ENCODE peak calls at places on chromosome 10, in nine cellular contexts. W is ascending aorta; X is suprapubic skin; Q is naive thymus-derived CD4-positive, alpha-beta T cell; K is spleen; T is heart left ventricle; A is aorta; V is endodermal cell; J is RWPE2. H is an unnamed sample.
A peak's percentile ranks its signal among the peaks of the same experiment; 100 is the strongest.

GRCh38 chr10:29590598-29591415 is 44.0 kb downstream of the SVIL start:
- DNase-seq in J (no peak), W (no peak), K (no peak), V (no peak), X (no peak), Q (peak; percentile 16), T (no peak), A (no peak), H (peak; percentile 26)

GRCh38 chr10:49609283-49610014 is 661 bp upstream of the SLC18A3 start:
- DNase-seq in V (peak; percentile 79), K (peak; percentile 49), W (no peak), A (peak; percentile 61), T (no peak), J (peak; percentile 52), X (peak; percentile 64), Q (no peak), H (no peak)

GRCh38 chr10:53598914-53599313 is 826.3 kb upstream of the MBL2 start:
- DNase-seq in K (no peak), Q (no peak), V (peak; percentile 52), T (no peak), W (no peak), X (no peak), J (no peak), A (no peak), H (no peak)

GRCh38 chr10:94002156-94002555 is 8.4 kb downstream of the PLCE1 start:
- DNase-seq in K (no peak), W (no peak), Q (no peak), A (no peak), J (no peak), V (no peak), X (no peak), T (peak; percentile 34), H (no peak)

GRCh38 chr10:24952146-24952700 is at the start of gene PRTFDC1:
- DNase-seq in J (no peak), A (peak; percentile 80), W (no peak), T (peak; percentile 66), X (peak; percentile 86), Q (peak; percentile 10), K (peak; percentile 82), V (peak; percentile 81), H (no peak)

GRCh38 chr10:17375936-17376584 is 78.3 kb downstream of the ST8SIA6 start:
- DNase-seq in W (no peak), A (no peak), X (no peak), Q (no peak), V (peak; percentile 83), J (no peak), K (no peak), T (no peak), H (no peak)

GRCh38 chr10:78754269-78755074 is 314.3 kb upstream of the ZMIZ1 start:
- DNase-seq in A (no peak), T (no peak), J (no peak), X (no peak), V (peak; percentile 65), W (no peak), K (peak; percentile 40), Q (no peak), H (no peak)

GRCh38 chr10:47027108-47027811 is 116.0 kb downstream of the PTPN20 start:
- DNase-seq in Q (no peak), T (peak; percentile 11), V (peak; percentile 33), K (peak; percentile 64), W (peak; percentile 52), J (no peak), X (peak; percentile 68), A (peak; percentile 59), H (peak; percentile 26)

GRCh38 chr10:89279449-89279869 is 22.4 kb upstream of the IFIT2 start:
- DNase-seq in W (no peak), X (no peak), V (no peak), K (no peak), Q (no peak), A (no peak), J (peak; percentile 75), T (peak; percentile 38), H (no peak)

GRCh38 chr10:3763035-3763456 is 22.0 kb downstream of the KLF6 start:
- DNase-seq in J (peak; percentile 97), X (peak; percentile 56), T (peak; percentile 11), Q (no peak), V (peak; percentile 40), K (no peak), W (peak; percentile 51), A (no peak), H (no peak)

GRCh38 chr10:59283456-59284082 is 78.8 kb downstream of the FAM13C start:
- DNase-seq in X (no peak), J (no peak), A (no peak), K (no peak), V (peak; percentile 63), T (no peak), Q (no peak), W (no peak), H (no peak)

GRCh38 chr10:48655426-48656240 is 29.0 kb upstream of the WDFY4 start:
- DNase-seq in V (no peak), K (peak; percentile 90), X (no peak), T (peak; percentile 74), A (peak; percentile 97), J (no peak), Q (no peak), W (peak; percentile 92), H (peak; percentile 66)

GRCh38 chr10:101453791-101454718 is 100.1 kb downstream of the BTRC start:
- DNase-seq in Q (no peak), K (no peak), J (no peak), W (no peak), T (no peak), A (no peak), V (no peak), X (no peak), H (no peak)

GRCh38 chr10:118752401-118752800 is 2.4 kb downstream of the CACUL1 start:
- DNase-seq in T (no peak), A (no peak), K (no peak), Q (no peak), J (no peak), W (no peak), V (no peak), X (no peak), H (no peak)

GRCh38 chr10:94103902-94104301 is 110.2 kb downstream of the PLCE1 start:
- DNase-seq in A (no peak), K (no peak), J (no peak), V (no peak), X (no peak), W (no peak), Q (no peak), T (no peak), H (no peak)

GRCh38 chr10:132866601-132867381 is 75.6 kb downstream of the CFAP46 start:
- DNase-seq in J (peak; percentile 49), A (peak; percentile 68), K (peak; percentile 61), V (peak; percentile 43), T (peak; percentile 10), Q (no peak), X (peak; percentile 63), W (peak; percentile 46), H (no peak)

GRCh38 chr10:75541411-75541810 is 110.0 kb downstream of the LRMDA start:
- DNase-seq in Q (no peak), A (no peak), K (no peak), T (no peak), J (no peak), W (no peak), X (no peak), V (no peak), H (no peak)

GRCh38 chr10:75544923-75545322 is 113.5 kb downstream of the LRMDA start:
- DNase-seq in T (no peak), J (no peak), A (no peak), Q (no peak), W (no peak), V (no peak), X (no peak), K (no peak), H (no peak)

GRCh38 chr10:75544381-75544780 is 113.0 kb downstream of the LRMDA start:
- DNase-seq in T (no peak), X (no peak), W (no peak), V (no peak), J (no peak), A (no peak), K (no peak), Q (no peak), H (no peak)

GRCh38 chr10:75542084-75542483 is 110.7 kb downstream of the LRMDA start:
- DNase-seq in W (no peak), X (no peak), Q (no peak), T (no peak), A (no peak), V (no peak), K (no peak), J (no peak), H (no peak)

DNA sequence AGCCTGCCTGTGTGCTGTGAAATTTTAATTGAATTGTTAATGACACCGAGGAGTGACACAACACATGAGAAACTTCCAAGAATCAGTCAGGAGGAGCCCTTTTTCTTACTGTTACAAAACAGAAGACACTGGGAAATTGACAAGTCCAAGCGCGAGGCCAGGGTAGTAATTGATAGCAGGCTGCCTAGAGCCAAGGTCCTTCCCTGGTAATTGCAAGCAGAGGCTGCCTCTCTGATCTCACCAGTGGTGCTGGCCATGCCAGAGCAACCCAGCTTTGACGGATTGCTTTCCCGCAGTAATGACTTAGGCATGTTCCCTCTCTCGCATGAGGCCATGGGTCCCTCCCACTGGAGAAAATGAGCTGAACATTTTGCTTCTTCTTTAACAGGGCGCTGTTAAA is 111.5 kb downstream of the LRMDA start:
- DNase-seq in A (peak; percentile 81), T (no peak), X (peak; percentile 89), J (no peak), W (peak; percentile 87), V (peak; percentile 61), K (no peak), Q (no peak), H (no peak)
- H3K27ac ChIP-seq in A (no peak overlapping the region), T (no peak overlapping the region), X (no peak overlapping the region), J (no peak overlapping the region), W (peak overlapping the region; percentile 58), V (peak overlapping the region; percentile 68), K (no peak overlapping the region), Q (no peak overlapping the region), H (no peak overlapping the region)

GRCh38 chr10:26216577-26216948 is at the start of gene GAD2:
- DNase-seq in Q (no peak), A (no peak), K (no peak), V (peak; percentile 74), T (no peak), W (no peak), X (no peak), J (no peak), H (no peak)
- H3K4me3 ChIP-seq in Q (no peak within 1 kb of the TSS), A (peak within 1 kb of the TSS; percentile 8), K (peak within 1 kb of the TSS; percentile 1), V (peak within 1 kb of the TSS; percentile 77), T (peak within 1 kb of the TSS; percentile 12), W (peak within 1 kb of the TSS; percentile 18), X (peak within 1 kb of the TSS; percentile 28), J (no peak within 1 kb of the TSS), H (no peak within 1 kb of the TSS)

GRCh38 chr10:112424658-112425057 is 22.1 kb downstream of the ZDHHC6 start:
- DNase-seq in J (no peak), T (no peak), K (no peak), A (no peak), W (no peak), Q (no peak), V (no peak), X (no peak), H (no peak)
- H3K36me3 ChIP-seq in J (no peaks in the 10 kb centered on the region), T (peaks cover 86% of the 10 kb centered on the region), K (peaks cover 99% of the 10 kb centered on the region), A (no peaks in the 10 kb centered on the region), W (peaks cover 15% of the 10 kb centered on the region), Q (peaks cover 53% of the 10 kb centered on the region), V (no peaks in the 10 kb centered on the region), X (peaks cover 25% of the 10 kb centered on the region), H (peaks cover 14% of the 10 kb centered on the region)

DNA sequence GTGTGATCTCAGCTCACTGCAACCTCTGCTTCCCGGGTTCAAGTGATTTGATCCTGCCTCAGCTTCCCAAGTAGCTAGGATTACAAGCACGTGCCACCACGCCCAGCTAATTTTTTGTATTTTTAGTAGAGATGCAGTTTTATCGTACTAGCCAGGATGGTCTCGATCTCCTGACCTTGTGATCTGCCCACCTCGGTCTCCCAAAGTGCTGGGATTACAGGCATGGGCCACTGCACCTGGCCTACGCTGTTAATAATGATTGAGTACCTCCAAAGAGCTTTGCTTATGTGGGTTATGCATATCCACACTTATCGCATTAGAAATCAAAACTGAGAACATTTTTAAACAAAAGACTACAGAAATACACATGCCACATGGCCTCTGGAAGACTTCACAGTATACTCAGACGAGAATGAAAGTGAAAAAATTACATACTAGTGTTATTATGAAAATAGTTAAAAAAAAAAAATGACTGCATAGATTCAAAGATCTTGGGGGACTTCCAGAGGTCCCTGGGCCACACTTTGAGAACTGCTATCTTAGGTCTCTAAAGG is 25.4 kb downstream of the RPP38 start:
- DNase-seq in Q (no peak), X (no peak), A (no peak), T (no peak), K (no peak), W (no peak), V (no peak), J (no peak), H (no peak)
- H3K27ac ChIP-seq in Q (no peak overlapping the region), X (no peak overlapping the region), A (no peak overlapping the region), T (no peak overlapping the region), K (no peak overlapping the region), W (no peak overlapping the region), V (no peak overlapping the region), J (peak overlapping the region; percentile 50), H (no peak overlapping the region)

H was measured in lung.